ENCODE peak calls at places on chromosome 21, in ten cellular contexts. R is HCT116, I is prostate gland, L is adrenal gland, M is cardiac fibroblast, K is upper lobe of left lung, Z is psoas muscle, A is GM12865, H is uterus, J is endothelial cell of umbilical vein. N is an unnamed sample.

GRCh38 chr21:45938811-45939520 is 42.6 kb upstream of the COL6A1 start:
- DNase-seq in R (no peak), I (no peak), L (no peak), M (no peak), K (no peak), Z (no peak), A (no peak), H (no peak), J (no peak), N (no peak)

GRCh38 chr21:9839011-9839661 is 682.2 kb upstream of the TPTE start:
- DNase-seq in R (no peak), I (no peak), L (no peak), M (no peak), K (no peak), Z (peak; percentile 20), A (no peak), H (no peak), J (no peak), N (peak; percentile 17)

GRCh38 chr21:44086636-44087425 is 20.4 kb upstream of the PWP2 start:
- DNase-seq in R (no peak), I (no peak), L (no peak), M (no peak), K (no peak), Z (no peak), A (no peak), H (no peak), J (peak; percentile 21), N (no peak)

GRCh38 chr21:32457360-32457840 is 44.9 kb downstream of the EVA1C start:
- DNase-seq in R (peak; percentile 18), I (no peak), L (peak; percentile 58), M (peak; percentile 58), K (peak; percentile 59), Z (peak; percentile 30), A (no peak), H (peak; percentile 35), J (peak; percentile 61), N (no peak)

GRCh38 chr21:16330340-16331319 is 600.8 kb downstream of the USP25 start:
- DNase-seq in R (peak; percentile 4), I (peak; percentile 67), L (peak; percentile 31), M (peak; percentile 88), K (no peak), Z (no peak), A (peak; percentile 49), H (no peak), J (peak; percentile 87), N (peak; percentile 6)

GRCh38 chr21:33699277-33699676 is 57.0 kb downstream of the ITSN1 start:
- DNase-seq in R (no peak), I (no peak), L (no peak), M (no peak), K (no peak), Z (no peak), A (no peak), H (no peak), J (no peak), N (no peak)

GRCh38 chr21:25967566-25968438 is 202.8 kb downstream of the APP start:
- DNase-seq in R (no peak), I (no peak), L (no peak), M (peak; percentile 49), K (no peak), Z (no peak), A (peak; percentile 81), H (no peak), J (peak; percentile 88), N (peak; percentile 43)

GRCh38 chr21:33268736-33269441 is 2.7 kb downstream of the IL10RB start:
- DNase-seq in R (peak; percentile 90), I (peak; percentile 93), L (no peak), M (no peak), K (peak; percentile 96), Z (no peak), A (peak; percentile 95), H (no peak), J (no peak), N (peak; percentile 63)

GRCh38 chr21:34952701-34953100 is 96.4 kb downstream of the RUNX1 start:
- DNase-seq in R (no peak), I (no peak), L (no peak), M (no peak), K (no peak), Z (no peak), A (no peak), H (no peak), J (no peak), N (no peak)

GRCh38 chr21:41745971-41746743 is 20.7 kb downstream of the RIPK4 start:
- DNase-seq in R (no peak), I (no peak), L (no peak), M (no peak), K (no peak), Z (no peak), A (no peak), H (no peak), J (no peak), N (no peak)
- TF ChIP-seq CTCF in R (no peak), I (no peak), L (no peak), M (no peak), K (no peak), Z (no peak), A (no peak), H (no peak), J (no peak), N (no peak)

GRCh38 chr21:39315603-39316002 is 2.2 kb upstream of the BRWD1 start:
- DNase-seq in R (no peak), I (no peak), L (no peak), M (no peak), K (no peak), Z (no peak), A (no peak), H (no peak), J (no peak), N (no peak)

GRCh38 chr21:39314155-39315027 is 959 bp upstream of the BRWD1 start:
- DNase-seq in R (no peak), I (peak; percentile 39), L (peak; percentile 58), M (peak; percentile 76), K (peak; percentile 32), Z (peak; percentile 40), A (peak; percentile 76), H (peak; percentile 43), J (peak; percentile 76), N (peak; percentile 47)

GRCh38 chr21:39313042-39313456 is 383 bp downstream of the BRWD1 start:
- DNase-seq in R (no peak), I (no peak), L (peak; percentile 41), M (peak; percentile 7), K (peak; percentile 27), Z (peak; percentile 41), A (peak; percentile 31), H (peak; percentile 36), J (no peak), N (no peak)

GRCh38 chr21:39312112-39313041 is 1.1 kb downstream of the BRWD1 start:
- DNase-seq in R (peak; percentile 77), I (peak; percentile 95), L (peak; percentile 96), M (peak; percentile 94), K (peak; percentile 94), Z (peak; percentile 91), A (peak; percentile 94), H (peak; percentile 93), J (peak; percentile 97), N (peak; percentile 98)

GRCh38 chr21:39313457-39314154 is at the start of gene BRWD1:
- DNase-seq in R (peak; percentile 58), I (peak; percentile 61), L (peak; percentile 76), M (peak; percentile 93), K (peak; percentile 81), Z (peak; percentile 86), A (peak; percentile 94), H (peak; percentile 77), J (peak; percentile 76), N (peak; percentile 85)
- TF ChIP-seq CTCF in R (no peak), I (peak; percentile 31), L (peak; percentile 24), M (no peak), K (peak; percentile 16), Z (peak; percentile 42), A (no peak), H (no peak), J (no peak), N (peak; percentile 30)

GRCh38 chr21:29196021-29196663 is 65.7 kb downstream of the MAP3K7CL start:
- DNase-seq in R (peak; percentile 77), I (no peak), L (peak; percentile 64), M (peak; percentile 93), K (peak; percentile 85), Z (no peak), A (peak; percentile 91), H (no peak), J (peak; percentile 90), N (peak; percentile 82)
- TF ChIP-seq CTCF in R (no peak), I (no peak), L (peak; percentile 44), M (peak; percentile 59), K (peak; percentile 23), Z (no peak), A (peak; percentile 63), H (no peak), J (peak; percentile 47), N (peak; percentile 50)

GRCh38 chr21:30072496-30072895 is 94.1 kb downstream of the CLDN17 start:
- DNase-seq in R (no peak), I (peak; percentile 37), L (peak; percentile 22), M (peak; percentile 53), K (no peak), Z (no peak), A (peak; percentile 7), H (no peak), J (no peak), N (no peak)
- TF ChIP-seq CTCF in R (no peak), I (peak; percentile 23), L (no peak), M (no peak), K (no peak), Z (no peak), A (no peak), H (no peak), J (no peak), N (no peak)

DNA sequence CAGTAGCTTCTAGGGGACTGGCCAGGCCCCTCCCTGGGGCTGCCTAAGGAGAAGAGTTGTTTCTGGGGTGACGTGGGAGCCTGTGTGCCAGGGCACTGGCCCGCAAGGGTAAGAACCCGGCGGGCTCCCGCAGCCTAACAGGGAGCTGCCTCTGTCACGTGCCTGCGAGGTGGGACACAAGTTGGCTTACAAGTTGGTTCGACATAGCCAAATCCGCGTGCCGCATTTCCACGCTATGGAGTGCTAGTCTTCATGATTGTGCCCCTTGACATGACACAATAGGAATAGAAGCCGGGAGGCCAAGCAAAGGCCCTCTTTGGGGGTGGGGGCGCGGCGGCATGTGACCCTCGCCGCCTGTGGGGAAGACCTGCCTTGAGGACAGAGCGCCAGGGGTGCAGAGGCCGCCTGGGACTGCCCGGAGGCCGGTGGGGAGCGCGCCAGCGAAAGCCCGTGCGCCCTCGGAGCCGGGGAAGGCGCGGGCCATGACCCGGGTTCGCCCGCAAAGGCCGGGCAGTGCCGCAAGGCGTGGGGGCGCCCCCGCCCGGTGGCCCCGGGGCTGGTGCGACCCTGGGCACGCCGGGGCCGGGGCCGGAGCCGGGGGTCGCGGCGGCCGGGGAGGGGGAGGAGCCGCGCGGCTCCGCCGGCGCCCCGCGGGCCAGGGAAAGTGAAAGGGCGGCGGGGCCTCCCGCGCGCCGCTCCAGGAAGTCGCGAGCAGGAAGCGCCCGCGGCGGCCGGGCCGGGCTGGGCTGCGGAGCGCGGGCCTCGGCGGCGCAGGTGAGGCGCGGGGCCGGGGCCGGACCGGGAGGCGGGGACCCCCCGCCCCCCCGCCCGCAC is at the start of gene SLC37A1:
- DNase-seq in R (no peak), I (no peak), L (no peak), M (no peak), K (no peak), Z (peak; percentile 38), A (peak; percentile 56), H (no peak), J (no peak), N (peak; percentile 69)
- TF ChIP-seq CTCF in R (no peak), I (no peak), L (no peak), M (no peak), K (no peak), Z (no peak), A (no peak), H (no peak), J (no peak), N (peak; percentile 34)